ENCODE peak calls at places on chromosomes 2 and 18, in five cellular contexts. Z, E, M, C and K are unnamed samples.

GRCh38 chr2:198731842-198732421 is 725.8 kb downstream of the SATB2 start:
- DNase-seq in M (no peak), E (no peak), Z (no peak), C (no peak), K (no peak)

GRCh38 chr2:225041210-225041870 is 928 bp downstream of the DOCK10 start:
- DNase-seq in C (peak; percentile 62), E (peak; percentile 64), Z (peak; percentile 64), M (peak; percentile 52), K (peak; percentile 84)

GRCh38 chr2:234107861-234108260 is 57.4 kb downstream of the SPP2 start:
- DNase-seq in C (no peak), E (no peak), M (no peak), Z (no peak), K (no peak)

GRCh38 chr2:1692342-1692741 is 52.0 kb downstream of the PXDN start:
- DNase-seq in C (no peak), Z (no peak), E (no peak), M (no peak), K (no peak)

GRCh38 chr2:43559391-43560230 is 36.2 kb downstream of the THADA start:
- DNase-seq in E (peak; percentile 39), C (no peak), M (no peak), Z (no peak), K (peak; percentile 37)

GRCh38 chr2:27071990-27072830 is 756 bp upstream of the OST4 start:
- DNase-seq in M (no peak), Z (peak; percentile 97), C (peak; percentile 90), E (peak; percentile 63), K (peak; percentile 66)

GRCh38 chr2:210072922-210073509 is 70.6 kb downstream of the RPE start:
- DNase-seq in M (no peak), Z (peak; percentile 64), C (peak; percentile 4), E (no peak), K (no peak)

GRCh38 chr2:8679827-8680731 is 1.8 kb upstream of the ID2 start:
- DNase-seq in Z (peak; percentile 29), C (peak; percentile 18), M (no peak), E (no peak), K (no peak)

GRCh38 chr2:118738524-118739308 is 108.7 kb downstream of the EN1 start:
- DNase-seq in C (no peak), M (no peak), E (no peak), Z (peak; percentile 98), K (no peak)

GRCh38 chr2:20419007-20419576 is 27.8 kb upstream of the RHOB start:
- DNase-seq in Z (peak; percentile 40), C (peak; percentile 56), M (no peak), E (no peak), K (no peak)

GRCh38 chr2:32715981-32716380 is 88.1 kb downstream of the TTC27 start:
- DNase-seq in E (no peak), Z (no peak), C (no peak), M (no peak), K (no peak)

GRCh38 chr2:70709746-70710145 is 58.3 kb downstream of the ADD2 start:
- DNase-seq in Z (peak; percentile 7), M (no peak), E (no peak), C (no peak), K (no peak)

GRCh38 chr2:191693778-191694177 is 15.8 kb downstream of the NABP1 start:
- DNase-seq in C (no peak), M (no peak), Z (no peak), E (no peak), K (no peak)

GRCh38 chr2:45649855-45650806 is 1.3 kb upstream of the PRKCE start:
- DNase-seq in M (peak; percentile 46), C (peak; percentile 82), E (peak; percentile 49), Z (peak; percentile 73), K (peak; percentile 48)

GRCh38 chr2:32812316-32812715 is 134.4 kb upstream of the LTBP1 start:
- DNase-seq in E (no peak), C (no peak), Z (peak; percentile 44), M (no peak), K (no peak)

GRCh38 chr2:4763009-4763408 is 929.2 kb upstream of the SOX11 start:
- DNase-seq in C (peak; percentile 33), E (no peak), Z (no peak), M (no peak), K (no peak)

GRCh38 chr18:8801263-8801901 is 96.0 kb downstream of the MTCL1 start:
- DNase-seq in C (no peak), E (no peak), Z (peak; percentile 83), M (no peak), K (no peak)

GRCh38 chr2:231932711-231932970 is 6.4 kb upstream of the NPPC start:
- DNase-seq in E (no peak), M (no peak), Z (no peak), C (no peak), K (no peak)

GRCh38 chr2:45458909-45459563 is 152.0 kb downstream of the SRBD1 start:
- DNase-seq in M (no peak), E (no peak), Z (peak; percentile 75), C (no peak), K (no peak)

GRCh38 chr2:148674063-148675020 is 29.8 kb downstream of the EPC2 start:
- DNase-seq in Z (no peak), E (peak; percentile 38), C (peak; percentile 59), M (peak; percentile 25), K (peak; percentile 34)

GRCh38 chr18:34261865-34262780 is 37.4 kb upstream of the NOL4 start:
- DNase-seq in Z (no peak), E (no peak), C (no peak), M (no peak), K (no peak)

GRCh38 chr2:86037141-86037794 is 68.4 kb downstream of the POLR1A start:
- DNase-seq in M (no peak), Z (peak; percentile 94), E (peak; percentile 71), C (no peak), K (no peak)

GRCh38 chr18:9629709-9630108 is 15.3 kb upstream of the PPP4R1 start:
- DNase-seq in E (no peak), M (no peak), C (no peak), Z (peak; percentile 72), K (no peak)

GRCh38 chr2:185255566-185255965 is 483.0 kb upstream of the FSIP2 start:
- DNase-seq in Z (no peak), C (no peak), M (no peak), E (no peak), K (no peak)

GRCh38 chr18:3458952-3459853 is 9.2 kb downstream of the TGIF1 start:
- DNase-seq in C (no peak), Z (peak; percentile 55), M (no peak), E (peak; percentile 33), K (no peak)

GRCh38 chr18:43563780-43564179 is 286.5 kb upstream of the SYT4 start:
- DNase-seq in C (peak; percentile 30), M (no peak), Z (peak; percentile 63), E (peak; percentile 1), K (no peak)

GRCh38 chr2:29398384-29399237 is 283.4 kb downstream of the CLIP4 start:
- DNase-seq in E (no peak), M (no peak), C (peak; percentile 17), Z (peak; percentile 13), K (no peak)

GRCh38 chr2:117126656-117127055 is 687.8 kb upstream of the DDX18 start:
- DNase-seq in Z (no peak), M (no peak), E (no peak), C (no peak), K (no peak)

GRCh38 chr18:3593904-3594759 is 144.2 kb downstream of the TGIF1 start:
- DNase-seq in Z (peak; percentile 99), C (peak; percentile 57), E (peak; percentile 88), M (peak; percentile 90), K (peak; percentile 89)

GRCh38 chr2:210456571-210456970 is 20.0 kb downstream of the LANCL1 start:
- DNase-seq in M (no peak), C (no peak), Z (no peak), E (no peak), K (no peak)

GRCh38 chr18:73812423-73812822 is 335.2 kb downstream of the FBXO15 start:
- DNase-seq in E (no peak), Z (no peak), M (no peak), C (no peak), K (no peak)

GRCh38 chr2:231455222-231455621 is 9.1 kb downstream of the NCL start:
- DNase-seq in M (no peak), Z (no peak), C (no peak), E (no peak), K (no peak)

GRCh38 chr18:22034276-22034675 is 135.1 kb upstream of the GATA6 start:
- DNase-seq in M (no peak), E (no peak), C (no peak), Z (no peak), K (no peak)

GRCh38 chr18:36492604-36493329 is 195.3 kb downstream of the FHOD3 start:
- DNase-seq in M (no peak), E (no peak), Z (no peak), C (no peak), K (no peak)

GRCh38 chr2:17606851-17607250 is 66.4 kb downstream of the VSNL1 start:
- DNase-seq in C (no peak), Z (no peak), E (no peak), M (no peak), K (no peak)